ENCODE peak calls at places on chromosomes 2 and 18, in seven cellular contexts. L is RWPE2, E is breast epithelium, O is brain microvascular endothelial cell, Z is uterus, F is astrocyte of the spinal cord, U is cardiac fibroblast. I is an unnamed sample.

GRCh38 chr18:13540783-13541182 is 185.6 kb downstream of the FAM210A start:
- DNase-seq in Z (no peak), L (no peak), F (no peak), E (no peak), U (no peak), O (no peak), I (no peak)

GRCh38 chr2:213306320-213306942 is 22.2 kb downstream of the SPAG16 start:
- DNase-seq in U (peak), O (peak), F (peak), E (no peak), L (no peak), Z (no peak), I (no peak)

GRCh38 chr18:79513381-79514081 is 117.8 kb downstream of the NFATC1 start:
- DNase-seq in U (no peak), F (no peak), Z (no peak), O (no peak), E (peak), L (peak), I (no peak)

GRCh38 chr2:27752551-27753237 is 18.8 kb upstream of the MRPL33 start:
- DNase-seq in O (no peak), L (no peak), U (no peak), E (no peak), Z (no peak), F (no peak), I (no peak)

GRCh38 chr2:217166241-217166640 is 306.4 kb upstream of the TNP1 start:
- DNase-seq in Z (no peak), O (peak), U (peak), F (peak), L (no peak), E (no peak), I (no peak)

GRCh38 chr2:108189316-108189715 is 50.5 kb upstream of the SULT1C3 start:
- DNase-seq in F (no peak), Z (no peak), O (peak), U (peak), E (no peak), L (no peak), I (no peak)

GRCh38 chr2:64329848-64330247 is 124.1 kb upstream of the LGALSL start:
- DNase-seq in Z (no peak), U (peak), E (no peak), L (no peak), F (no peak), O (no peak), I (no peak)

GRCh38 chr2:159175182-159175581 is 111.3 kb downstream of the WDSUB1 start:
- DNase-seq in U (no peak), F (no peak), L (no peak), E (no peak), Z (no peak), O (no peak), I (no peak)

GRCh38 chr2:156327835-156328401 is 4.6 kb downstream of the NR4A2 start:
- DNase-seq in E (no peak), O (no peak), F (no peak), U (no peak), L (no peak), Z (no peak), I (no peak)

GRCh38 chr2:212284166-212284565 is 254.4 kb downstream of the ERBB4 start:
- DNase-seq in E (no peak), F (no peak), Z (no peak), L (no peak), U (no peak), O (no peak), I (no peak)

GRCh38 chr2:38465789-38466127 is 88.7 kb upstream of the ATL2 start:
- DNase-seq in Z (no peak), O (peak), L (no peak), E (no peak), F (peak), U (peak), I (no peak)

GRCh38 chr2:230721712-230722111 is 9.1 kb downstream of the CAB39 start:
- DNase-seq in L (no peak), U (peak), F (no peak), Z (no peak), O (no peak), E (no peak), I (no peak)

GRCh38 chr18:985301-985700 is 80.6 kb downstream of the ADCYAP1 start:
- DNase-seq in E (no peak), L (no peak), O (no peak), Z (no peak), F (no peak), U (no peak), I (no peak)

GRCh38 chr2:101205521-101205998 is 47.1 kb upstream of the CNOT11 start:
- DNase-seq in Z (peak), F (peak), O (peak), L (peak), E (no peak), U (peak), I (no peak)

GRCh38 chr2:27501042-27501441 is 4.4 kb downstream of the GCKR start:
- DNase-seq in Z (no peak), L (no peak), F (no peak), U (no peak), O (no peak), E (no peak), I (no peak)

GRCh38 chr2:122145805-122146204 is 390.4 kb downstream of the TSN start:
- DNase-seq in E (no peak), U (no peak), Z (no peak), L (no peak), O (no peak), F (no peak), I (no peak)

GRCh38 chr2:29729932-29730331 is 191.5 kb downstream of the ALK start:
- DNase-seq in L (no peak), E (no peak), F (no peak), Z (no peak), O (no peak), U (no peak), I (no peak)

GRCh38 chr18:10343778-10344177 is 110.7 kb upstream of the APCDD1 start:
- DNase-seq in O (no peak), E (no peak), L (no peak), F (no peak), U (no peak), Z (no peak), I (no peak)

DNA sequence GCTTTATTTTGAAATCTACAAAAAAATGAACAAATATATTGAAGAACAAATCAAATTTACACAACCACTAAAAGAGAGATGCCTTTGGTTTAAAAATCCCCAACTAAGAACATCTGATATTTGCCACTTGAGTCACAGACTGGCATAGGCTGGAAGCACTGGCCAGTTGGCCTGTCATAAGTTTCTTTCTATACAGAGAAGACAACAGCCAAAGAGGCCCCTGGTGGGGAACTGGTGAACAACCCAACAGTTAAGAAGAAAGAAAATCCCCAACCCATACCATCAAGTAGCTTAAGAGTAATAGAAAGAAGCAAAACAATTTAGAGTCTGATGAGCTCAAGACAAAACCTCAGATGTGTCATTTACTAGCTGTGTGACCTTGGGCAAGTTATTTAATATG is 45.5 kb downstream of the OSR1 start:
- DNase-seq in O (peak), U (peak), F (peak), L (no peak), E (no peak), Z (no peak), I (no peak)
- TF ChIP-seq CTCF in O (peak), U (peak), F (peak), L (peak), E (no peak), Z (no peak), I (no peak)

GRCh38 chr18:69002233-69002632 is 204.4 kb downstream of the CCDC102B start:
- DNase-seq in Z (no peak), F (no peak), L (no peak), U (no peak), E (no peak), O (no peak), I (no peak)
- TF ChIP-seq CTCF in Z (no peak), F (peak), L (no peak), U (peak), E (no peak), O (peak), I (no peak)

DNA sequence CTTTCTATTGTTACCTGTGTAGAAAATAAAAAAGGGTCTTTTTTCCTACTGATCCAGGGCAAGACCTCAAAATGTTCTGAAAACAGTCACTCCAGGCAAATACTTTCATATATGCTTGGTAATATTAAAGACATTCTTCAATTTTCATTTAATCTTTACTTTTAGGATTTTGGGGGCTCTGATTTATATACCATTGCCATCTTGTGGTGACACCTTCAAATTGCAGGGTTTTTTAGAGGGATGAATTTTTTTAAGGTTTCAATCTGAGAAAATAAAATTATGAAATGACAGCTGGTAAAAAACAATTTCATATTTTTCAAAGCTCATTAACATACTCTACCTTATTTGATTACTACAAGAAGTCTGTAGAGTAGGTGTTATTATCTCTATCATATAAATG is 26.8 kb downstream of the MAPK4 start:
- DNase-seq in L (no peak), E (no peak), F (no peak), U (peak), O (no peak), Z (no peak), I (no peak)
- TF ChIP-seq CTCF in L (peak), E (no peak), F (no peak), U (peak), O (no peak), Z (no peak), I (no peak)

GRCh38 chr18:22817844-22818243 is 115.3 kb upstream of the RBBP8 start:
- DNase-seq in E (no peak), F (peak), U (peak), L (no peak), Z (no peak), O (no peak), I (no peak)

GRCh38 chr18:22816266-22817176 is 116.6 kb upstream of the RBBP8 start:
- DNase-seq in L (no peak), F (no peak), O (no peak), Z (no peak), U (no peak), E (no peak), I (no peak)

GRCh38 chr18:22814329-22814703 is 118.8 kb upstream of the RBBP8 start:
- DNase-seq in L (no peak), U (no peak), Z (no peak), E (no peak), O (no peak), F (no peak), I (no peak)

GRCh38 chr18:22813648-22814328 is 119.3 kb upstream of the RBBP8 start:
- DNase-seq in L (no peak), O (peak), Z (no peak), F (peak), U (peak), E (no peak), I (no peak)
- TF ChIP-seq CTCF in L (peak), O (peak), Z (peak), F (peak), U (peak), E (peak), I (peak)

DNA sequence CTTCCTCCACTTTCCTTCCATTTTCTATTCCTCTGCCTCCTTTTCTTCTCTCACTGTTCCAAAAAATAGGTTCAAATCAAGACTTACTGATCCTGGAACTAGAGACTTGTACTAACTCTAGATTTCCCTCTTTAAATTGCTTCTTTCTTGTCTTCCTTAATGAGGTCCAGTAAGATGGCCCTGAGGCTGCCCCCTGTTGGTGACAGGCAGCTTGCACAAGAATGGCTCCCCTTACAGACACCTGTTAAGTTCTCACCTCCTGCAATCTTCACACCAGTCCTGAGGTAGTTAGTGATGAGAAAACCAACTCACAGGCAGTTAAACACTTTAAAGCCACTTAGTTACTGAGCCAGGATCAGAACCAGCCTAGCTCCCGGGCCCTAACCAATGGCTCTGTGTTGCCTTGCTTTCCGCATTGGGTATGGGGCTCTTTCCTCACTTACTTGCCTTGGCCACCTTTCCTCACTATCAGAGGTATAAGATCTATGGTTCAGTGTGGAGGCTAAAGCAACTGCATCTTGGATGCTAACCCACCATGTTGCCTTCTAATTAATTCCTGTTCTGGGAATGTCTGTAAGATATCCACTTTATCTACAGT is 130.6 kb downstream of the AKAIN1 start:
- DNase-seq in E (no peak), F (no peak), Z (no peak), O (no peak), L (no peak), U (no peak), I (no peak)
- TF ChIP-seq CTCF in E (no peak), F (peak), Z (no peak), O (no peak), L (no peak), U (no peak), I (no peak)

DNA sequence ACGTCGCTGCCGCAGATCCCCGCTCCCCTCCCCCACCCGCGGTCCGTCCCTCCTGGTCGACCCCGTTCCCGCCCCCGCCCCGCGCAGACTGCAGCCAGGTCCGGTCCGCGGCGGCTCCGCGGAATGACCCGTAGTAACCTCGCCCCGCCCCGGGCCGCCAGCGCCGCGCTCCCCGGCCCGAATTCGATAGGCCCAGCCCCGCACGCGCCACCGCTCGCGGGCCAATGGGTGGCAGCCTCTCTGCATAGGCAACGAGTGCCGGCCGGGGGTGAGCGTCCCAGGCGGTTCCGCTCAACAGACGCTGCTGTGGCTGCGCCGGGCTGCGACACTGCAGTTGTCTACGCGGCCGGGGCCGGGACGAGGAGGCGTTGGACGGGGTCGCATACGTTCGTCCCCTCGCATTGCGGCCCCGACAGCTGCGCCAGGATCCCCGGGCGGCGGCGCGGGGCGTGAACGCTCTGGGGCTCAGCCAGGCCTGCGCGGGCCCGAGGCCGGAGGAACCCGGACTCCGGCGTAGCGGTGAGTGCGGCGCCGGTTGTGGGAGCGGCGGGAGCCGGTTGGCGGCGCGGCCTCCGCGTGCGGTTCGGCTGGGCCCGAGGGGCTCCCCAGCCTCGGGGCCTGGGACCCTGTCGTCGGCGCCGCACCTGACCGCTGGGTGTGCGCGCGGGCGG is at the start of gene ACSL3:
- DNase-seq in L (peak), F (peak), U (peak), E (peak), Z (peak), O (peak), I (peak)
- TF ChIP-seq CTCF in L (no peak), F (no peak), U (no peak), E (no peak), Z (no peak), O (no peak), I (no peak)

GRCh38 chr2:25165992-25166618 is 2.3 kb downstream of the POMC start:
- DNase-seq in E (no peak), O (no peak), U (no peak), F (no peak), L (no peak), Z (no peak), I (peak)
- TF ChIP-seq CTCF in E (no peak), O (peak), U (no peak), F (peak), L (peak), Z (no peak), I (no peak)

GRCh38 chr2:172762554-172762953 is 26.9 kb downstream of the RAPGEF4 start:
- DNase-seq in L (no peak), E (no peak), O (no peak), F (no peak), Z (no peak), U (no peak), I (no peak)
- TF ChIP-seq CTCF in L (no peak), E (no peak), O (no peak), F (no peak), Z (no peak), U (no peak), I (no peak)

GRCh38 chr18:78296152-78296551 is 683.5 kb upstream of the SALL3 start:
- DNase-seq in L (no peak), E (no peak), O (no peak), U (no peak), F (no peak), Z (no peak), I (no peak)

GRCh38 chr18:78293516-78293915 is 686.1 kb upstream of the SALL3 start:
- DNase-seq in F (no peak), Z (peak), L (no peak), E (no peak), U (no peak), O (no peak), I (no peak)

GRCh38 chr18:78292602-78293001 is 687.0 kb upstream of the SALL3 start:
- DNase-seq in E (no peak), L (no peak), F (no peak), Z (no peak), U (no peak), O (no peak), I (no peak)

GRCh38 chr18:78295271-78295670 is 684.3 kb upstream of the SALL3 start:
- DNase-seq in E (no peak), U (no peak), O (no peak), L (no peak), Z (no peak), F (no peak), I (no peak)

GRCh38 chr18:78293940-78294401 is 685.6 kb upstream of the SALL3 start:
- DNase-seq in E (no peak), U (no peak), O (no peak), F (no peak), Z (no peak), L (no peak), I (no peak)
- TF ChIP-seq CTCF in E (no peak), U (no peak), O (no peak), F (no peak), Z (no peak), L (no peak), I (no peak)

GRCh38 chr2:98730851-98731708 is at the start of gene MGAT4A:
- DNase-seq in O (no peak), E (peak), L (no peak), U (peak), F (no peak), Z (peak), I (no peak)
- TF ChIP-seq CTCF in O (no peak), E (no peak), L (no peak), U (no peak), F (peak), Z (no peak), I (no peak)

I was measured in esophagus squamous epithelium.